ENCODE peak calls at places on chromosomes 11 and 22, in five cellular contexts. Z is coronary artery, M is NT2/D1, H is IMR-90, V is cardiac muscle cell. N is an unnamed sample.
A peak's percentile ranks its signal among the peaks of the same experiment; 100 is the strongest.

GRCh38 chr11:41110527-41110926 is 348.9 kb downstream of the LRRC4C start:
- DNase-seq in Z (no peak), M (no peak), H (no peak), V (no peak), N (no peak)

GRCh38 chr11:96257972-96258951 is 84.7 kb downstream of the MAML2 start:
- DNase-seq in Z (no peak), M (no peak), H (peak; percentile 58), V (peak; percentile 65), N (no peak)

GRCh38 chr11:132024587-132025295 is 654.3 kb downstream of the NTM start:
- DNase-seq in Z (no peak), M (no peak), H (peak; percentile 89), V (peak; percentile 34), N (peak; percentile 61)

GRCh38 chr22:50581950-50582561 is 593 bp downstream of the CHKB start:
- DNase-seq in Z (no peak), M (no peak), H (no peak), V (no peak), N (no peak)

GRCh38 chr11:665062-665706 is 28.1 kb downstream of the DRD4 start:
- DNase-seq in Z (no peak), M (no peak), H (no peak), V (peak; percentile 8), N (no peak)

GRCh38 chr11:117814766-117815261 is 9.7 kb downstream of the FXYD2 start:
- DNase-seq in Z (no peak), M (peak; percentile 63), H (no peak), V (peak; percentile 42), N (no peak)

GRCh38 chr11:10310301-10310841 is 5.5 kb downstream of the ADM start:
- DNase-seq in Z (no peak), M (no peak), H (peak; percentile 68), V (peak; percentile 42), N (no peak)

GRCh38 chr11:47378011-47378835 is at the start of gene SPI1:
- DNase-seq in Z (no peak), M (no peak), H (no peak), V (no peak), N (no peak)

GRCh38 chr11:95341246-95341645 is 110.2 kb upstream of the SESN3 start:
- DNase-seq in Z (no peak), M (no peak), H (no peak), V (no peak), N (no peak)

GRCh38 chr11:1920128-1920908 is 815 bp downstream of the TNNT3 start:
- DNase-seq in Z (no peak), M (no peak), H (no peak), V (no peak), N (no peak)

GRCh38 chr11:101127348-101127698 is 2.3 kb downstream of the PGR start:
- DNase-seq in Z (peak; percentile 73), M (peak; percentile 16), H (no peak), V (no peak), N (no peak)

GRCh38 chr11:123145220-123145619 is 49.8 kb downstream of the CLMP start:
- DNase-seq in Z (no peak), M (no peak), H (peak; percentile 87), V (peak; percentile 91), N (peak; percentile 49)

GRCh38 chr11:70137383-70137782 is 59.3 kb downstream of the ANO1 start:
- DNase-seq in Z (no peak), M (no peak), H (no peak), V (no peak), N (no peak)

GRCh38 chr11:133966924-133967598 is 10.3 kb upstream of the IGSF9B start:
- DNase-seq in Z (no peak), M (no peak), H (no peak), V (peak; percentile 14), N (no peak)

GRCh38 chr11:120203626-120204025 is 7.2 kb upstream of the OAF start:
- DNase-seq in Z (no peak), M (no peak), H (no peak), V (no peak), N (no peak)

GRCh38 chr22:27880778-27881394 is 38.2 kb downstream of the PITPNB start:
- DNase-seq in Z (no peak), M (peak; percentile 18), H (peak; percentile 86), V (peak; percentile 87), N (peak; percentile 54)

GRCh38 chr11:79110308-79110707 is 330.5 kb downstream of the TENM4 start:
- DNase-seq in Z (no peak), M (no peak), H (no peak), V (no peak), N (no peak)

GRCh38 chr22:30289980-30290313 is 642 bp upstream of the CASTOR1 start:
- DNase-seq in Z (no peak), M (no peak), H (no peak), V (no peak), N (no peak)

GRCh38 chr22:31229402-31230140 is 17.5 kb downstream of the LIMK2 start:
- DNase-seq in Z (no peak), M (no peak), H (peak; percentile 48), V (peak; percentile 68), N (no peak)

GRCh38 chr11:130737866-130738431 is 178.3 kb downstream of the SNX19 start:
- DNase-seq in Z (no peak), M (no peak), H (peak; percentile 89), V (peak; percentile 81), N (no peak)

GRCh38 chr22:36395922-36396321 is 8.2 kb upstream of the MYH9 start:
- DNase-seq in Z (no peak), M (no peak), H (peak; percentile 81), V (peak; percentile 74), N (no peak)

GRCh38 chr11:30917859-30918478 is 331.8 kb upstream of the MPPED2 start:
- DNase-seq in Z (no peak), M (peak; percentile 44), H (peak; percentile 42), V (peak; percentile 69), N (no peak)

GRCh38 chr22:35637254-35637653 is 11.0 kb upstream of the APOL6 start:
- DNase-seq in Z (no peak), M (no peak), H (no peak), V (no peak), N (no peak)

GRCh38 chr11:35210886-35211546 is 72.0 kb downstream of the CD44 start:
- DNase-seq in Z (no peak), M (no peak), H (no peak), V (no peak), N (no peak)

GRCh38 chr11:19559746-19560145 is 152.9 kb upstream of the NAV2 start:
- DNase-seq in Z (peak; percentile 57), M (no peak), H (no peak), V (no peak), N (no peak)

GRCh38 chr22:47604563-47604962 is 842.1 kb downstream of the TBC1D22A start:
- DNase-seq in Z (peak; percentile 24), M (no peak), H (no peak), V (no peak), N (no peak)

GRCh38 chr11:71255323-71255722 is 2.9 kb upstream of the SHANK2 start:
- DNase-seq in Z (no peak), M (no peak), H (no peak), V (no peak), N (no peak)

GRCh38 chr11:847876-848275 is 5.2 kb downstream of the TSPAN4 start:
- DNase-seq in Z (no peak), M (no peak), H (no peak), V (no peak), N (no peak)

GRCh38 chr11:12461516-12461915 is 84.1 kb downstream of the PARVA start:
- DNase-seq in Z (no peak), M (no peak), H (no peak), V (no peak), N (no peak)

GRCh38 chr11:27777013-27777412 is 76.8 kb upstream of the BDNF start:
- DNase-seq in Z (no peak), M (no peak), H (no peak), V (no peak), N (no peak)

GRCh38 chr22:29861672-29862297 is 21.2 kb upstream of the MTMR3 start:
- DNase-seq in Z (peak; percentile 35), M (no peak), H (no peak), V (no peak), N (no peak)

GRCh38 chr11:2801711-2802388 is 83.7 kb downstream of the CDKN1C start:
- DNase-seq in Z (peak; percentile 47), M (no peak), H (no peak), V (no peak), N (no peak)

GRCh38 chr11:134519788-134520187 is 107.7 kb upstream of the B3GAT1 start:
- DNase-seq in Z (no peak), M (no peak), H (no peak), V (no peak), N (no peak)

GRCh38 chr11:31092638-31093037 is 276.9 kb downstream of the DCDC1 start:
- DNase-seq in Z (no peak), M (no peak), H (no peak), V (no peak), N (no peak)

DNA sequence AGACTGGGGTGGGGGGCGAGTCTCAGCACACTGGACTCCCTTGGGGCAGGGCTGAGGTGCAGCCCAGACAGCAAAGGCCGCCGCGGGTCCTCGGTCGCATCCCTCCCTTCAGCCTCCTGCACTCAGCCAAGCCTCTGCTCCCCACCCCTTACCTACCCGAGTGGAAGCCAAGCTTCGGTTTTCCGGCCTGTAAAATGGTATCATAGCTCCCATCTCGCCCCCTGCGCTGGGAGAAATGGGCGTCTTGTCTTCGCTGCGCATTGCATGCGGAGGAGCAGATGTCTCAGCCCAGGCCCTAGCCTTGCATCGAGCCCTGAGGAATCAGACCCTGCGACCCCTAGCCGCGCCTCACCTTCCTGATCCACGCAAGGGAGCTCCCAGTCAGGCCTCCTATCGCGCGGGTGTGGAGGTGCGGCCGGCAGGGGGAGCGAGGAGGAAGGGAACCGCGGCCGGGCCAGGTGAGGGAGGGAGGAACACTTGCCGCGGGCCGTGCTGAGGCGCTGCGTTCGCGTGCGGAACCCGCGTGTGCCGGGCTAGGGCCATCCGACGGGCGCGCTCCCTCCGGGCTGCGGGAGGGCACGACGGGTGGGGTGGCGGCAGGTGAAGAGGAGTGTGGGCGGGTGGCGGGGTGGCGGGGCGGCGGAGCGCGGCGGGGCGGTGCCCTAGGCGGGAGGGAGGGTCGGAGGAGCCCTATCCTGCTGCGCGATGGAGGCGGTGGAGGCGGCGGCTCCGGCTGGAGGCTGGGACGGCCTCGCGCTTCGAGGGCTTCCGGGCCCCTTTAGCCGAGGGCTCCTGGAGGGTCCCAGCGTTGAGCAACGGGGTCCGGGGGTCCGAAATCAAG is 4.1 kb upstream of the TBX1 start:
- DNase-seq in Z (no peak), M (no peak), H (no peak), V (no peak), N (no peak)
- H3K4me3 ChIP-seq in Z (peak overlapping the region; percentile 62), M (peak overlapping the region; percentile 21), H (no peak overlapping the region), V (no peak overlapping the region), N (no peak overlapping the region)

DNA sequence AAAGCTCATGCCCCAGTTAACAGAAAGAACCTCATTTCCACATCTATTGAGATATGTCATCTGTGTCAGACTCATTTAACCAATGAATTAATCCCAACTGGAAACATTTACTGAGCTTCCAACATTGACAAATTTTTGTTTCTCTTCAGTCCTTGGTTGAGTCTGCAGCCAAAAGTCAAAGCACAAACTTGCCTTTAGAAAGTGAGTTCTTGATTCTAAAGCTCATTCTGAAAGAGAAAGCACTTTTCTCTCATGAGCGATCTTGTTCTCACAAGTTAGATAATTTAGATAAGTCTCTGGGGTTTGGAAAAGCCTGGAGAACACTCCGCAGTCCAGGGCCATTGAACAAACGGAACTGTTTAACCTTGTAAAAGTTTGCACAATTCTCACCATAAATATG is 239.9 kb upstream of the ARHGAP20 start:
- DNase-seq in Z (no peak), M (no peak), H (no peak), V (no peak), N (no peak)
- H3K4me3 ChIP-seq in Z (no peak overlapping the region), M (no peak overlapping the region), H (no peak overlapping the region), V (no peak overlapping the region), N (no peak overlapping the region)

GRCh38 chr11:77661670-77662069 is 24.1 kb upstream of the CLNS1A start:
- DNase-seq in Z (no peak), M (no peak), H (no peak), V (no peak), N (no peak)
- H3K4me3 ChIP-seq in Z (no peak overlapping the region), M (no peak overlapping the region), H (no peak overlapping the region), V (no peak overlapping the region), N (no peak overlapping the region)

GRCh38 chr11:64534950-64535349 is 56.1 kb upstream of the SLC22A12 start:
- DNase-seq in Z (no peak), M (peak; percentile 32), H (no peak), V (no peak), N (no peak)
- H3K4me3 ChIP-seq in Z (no peak overlapping the region), M (no peak overlapping the region), H (no peak overlapping the region), V (no peak overlapping the region), N (no peak overlapping the region)

N was measured in retinal pigment epithelial cell.